ENCODE peak calls at places on chromosome 20, in six cellular contexts. One of them, this sample, is unnamed.

GRCh38 chr20:41047975-41048305 is 19.3 kb downstream of the TOP1 start:
- DNase-seq in K562: no peak
- DNase-seq in HEK293T: no peak
- DNase-seq in IMR-90: no peak
- DNase-seq in A549: no peak
- DNase-seq in HepG2: no peak
- DNase-seq in this sample: no peak

GRCh38 chr20:51930775-51931174 is 128.5 kb upstream of the SALL4 start:
- DNase-seq in HepG2: no peak
- DNase-seq in K562: peak; percentile 4
- DNase-seq in A549: peak; percentile 49
- DNase-seq in IMR-90: peak; percentile 68
- DNase-seq in HEK293T: peak; percentile 28
- DNase-seq in this sample: no peak

GRCh38 chr20:58696411-58696961 is 3.9 kb downstream of the NPEPL1 start:
- DNase-seq in HepG2: no peak
- DNase-seq in IMR-90: no peak
- DNase-seq in K562: no peak
- DNase-seq in A549: no peak
- DNase-seq in HEK293T: no peak
- DNase-seq in this sample: no peak

GRCh38 chr20:37711987-37712961 is 18.4 kb downstream of the CTNNBL1 start:
- DNase-seq in HepG2: no peak
- DNase-seq in K562: peak; percentile 21
- DNase-seq in IMR-90: no peak
- DNase-seq in A549: no peak
- DNase-seq in HEK293T: no peak
- DNase-seq in this sample: no peak

GRCh38 chr20:41669708-41670263 is 51.6 kb upstream of the CHD6 start:
- DNase-seq in HEK293T: no peak
- DNase-seq in IMR-90: no peak
- DNase-seq in K562: peak; percentile 84
- DNase-seq in A549: no peak
- DNase-seq in HepG2: no peak
- DNase-seq in this sample: no peak

GRCh38 chr20:51156796-51157119 is 133.9 kb upstream of the KCNG1 start:
- DNase-seq in A549: no peak
- DNase-seq in K562: no peak
- DNase-seq in HepG2: no peak
- DNase-seq in IMR-90: no peak
- DNase-seq in HEK293T: no peak
- DNase-seq in this sample: no peak

GRCh38 chr20:54043044-54043967 is 27.1 kb downstream of the BCAS1 start:
- DNase-seq in IMR-90: no peak
- DNase-seq in HepG2: no peak
- DNase-seq in K562: peak; percentile 38
- DNase-seq in HEK293T: no peak
- DNase-seq in A549: no peak
- DNase-seq in this sample: no peak

GRCh38 chr20:3811421-3812258 is 8.7 kb upstream of the AP5S1 start:
- DNase-seq in HepG2: peak; percentile 90
- DNase-seq in A549: peak; percentile 100
- DNase-seq in K562: peak; percentile 46
- DNase-seq in IMR-90: peak; percentile 99
- DNase-seq in HEK293T: peak; percentile 49
- DNase-seq in this sample: no peak

GRCh38 chr20:3383878-3384495 is 23.5 kb downstream of the DNAAF9 start:
- DNase-seq in HEK293T: no peak
- DNase-seq in IMR-90: no peak
- DNase-seq in HepG2: no peak
- DNase-seq in K562: no peak
- DNase-seq in A549: no peak
- DNase-seq in this sample: no peak

GRCh38 chr20:25039697-25040437 is 18.1 kb downstream of the ACSS1 start:
- DNase-seq in IMR-90: peak; percentile 44
- DNase-seq in HepG2: no peak
- DNase-seq in A549: no peak
- DNase-seq in K562: no peak
- DNase-seq in HEK293T: no peak
- DNase-seq in this sample: no peak

GRCh38 chr20:44632103-44632752 is 19.3 kb downstream of the ADA start:
- DNase-seq in K562: no peak
- DNase-seq in HEK293T: no peak
- DNase-seq in A549: no peak
- DNase-seq in IMR-90: no peak
- DNase-seq in HepG2: no peak
- DNase-seq in this sample: no peak

GRCh38 chr20:59790388-59790787 is 143.0 kb downstream of the SYCP2 start:
- DNase-seq in A549: no peak
- DNase-seq in IMR-90: no peak
- DNase-seq in K562: no peak
- DNase-seq in HEK293T: no peak
- DNase-seq in HepG2: no peak
- DNase-seq in this sample: no peak

GRCh38 chr20:33276303-33277113 is 6.5 kb upstream of the BPIFB1 start:
- DNase-seq in HepG2: peak; percentile 58
- DNase-seq in HEK293T: no peak
- DNase-seq in K562: no peak
- DNase-seq in IMR-90: no peak
- DNase-seq in A549: no peak
- DNase-seq in this sample: no peak

GRCh38 chr20:58745391-58745790 is 52.8 kb downstream of the NPEPL1 start:
- DNase-seq in IMR-90: no peak
- DNase-seq in HEK293T: no peak
- DNase-seq in K562: no peak
- DNase-seq in A549: no peak
- DNase-seq in HepG2: no peak
- DNase-seq in this sample: no peak

GRCh38 chr20:16785221-16785620 is 37.1 kb downstream of the OTOR start:
- DNase-seq in HepG2: no peak
- DNase-seq in K562: no peak
- DNase-seq in IMR-90: peak; percentile 9
- DNase-seq in A549: no peak
- DNase-seq in HEK293T: no peak
- DNase-seq in this sample: no peak

GRCh38 chr20:48205786-48206185 is 420.5 kb upstream of the SULF2 start:
- DNase-seq in A549: no peak
- DNase-seq in K562: no peak
- DNase-seq in HEK293T: no peak
- DNase-seq in IMR-90: no peak
- DNase-seq in HepG2: no peak
- DNase-seq in this sample: no peak

GRCh38 chr20:6611911-6612614 is 155.4 kb upstream of the BMP2 start:
- DNase-seq in HEK293T: no peak
- DNase-seq in K562: no peak
- DNase-seq in IMR-90: no peak
- DNase-seq in HepG2: peak; percentile 21
- DNase-seq in A549: no peak
- DNase-seq in this sample: no peak

GRCh38 chr20:24783631-24784492 is 165.2 kb upstream of the CST7 start:
- DNase-seq in K562: no peak
- DNase-seq in HepG2: peak; percentile 36
- DNase-seq in IMR-90: no peak
- DNase-seq in HEK293T: no peak
- DNase-seq in A549: peak; percentile 19
- DNase-seq in this sample: peak; percentile 20

GRCh38 chr20:37977786-37978185 is 55.5 kb downstream of the TTI1 start:
- DNase-seq in IMR-90: no peak
- DNase-seq in HepG2: no peak
- DNase-seq in K562: no peak
- DNase-seq in A549: no peak
- DNase-seq in HEK293T: no peak
- DNase-seq in this sample: no peak

GRCh38 chr20:11676618-11677289 is 240.9 kb upstream of the BTBD3 start:
- DNase-seq in HEK293T: peak; percentile 66
- DNase-seq in HepG2: peak; percentile 62
- DNase-seq in A549: peak; percentile 65
- DNase-seq in IMR-90: peak; percentile 42
- DNase-seq in K562: peak; percentile 3
- DNase-seq in this sample: no peak

GRCh38 chr20:8094415-8094818 is 37.6 kb upstream of the PLCB1 start:
- DNase-seq in HepG2: no peak
- DNase-seq in A549: peak; percentile 26
- DNase-seq in K562: no peak
- DNase-seq in HEK293T: no peak
- DNase-seq in IMR-90: peak; percentile 22
- DNase-seq in this sample: no peak

GRCh38 chr20:63977392-63978276 is 1.8 kb downstream of the SAMD10 start:
- DNase-seq in K562: peak; percentile 76
- DNase-seq in HepG2: peak; percentile 87
- DNase-seq in A549: peak; percentile 60
- DNase-seq in IMR-90: peak; percentile 88
- DNase-seq in HEK293T: no peak
- DNase-seq in this sample: no peak

GRCh38 chr20:5626603-5627002 is 123.6 kb upstream of the SHLD1 start:
- DNase-seq in HepG2: no peak
- DNase-seq in K562: no peak
- DNase-seq in IMR-90: no peak
- DNase-seq in A549: no peak
- DNase-seq in HEK293T: no peak
- DNase-seq in this sample: no peak

GRCh38 chr20:34452281-34452982 is 63.8 kb upstream of the DYNLRB1 start:
- DNase-seq in HEK293T: no peak
- DNase-seq in HepG2: no peak
- DNase-seq in IMR-90: peak; percentile 57
- DNase-seq in K562: no peak
- DNase-seq in A549: no peak
- DNase-seq in this sample: no peak

GRCh38 chr20:1196634-1197033 is 6.6 kb upstream of the C20orf202 start:
- DNase-seq in HepG2: no peak
- DNase-seq in HEK293T: no peak
- DNase-seq in K562: no peak
- DNase-seq in IMR-90: no peak
- DNase-seq in A549: no peak
- DNase-seq in this sample: no peak

GRCh38 chr20:43667341-43668132 is 623 bp downstream of the MYBL2 start:
- DNase-seq in HEK293T: peak; percentile 65
- DNase-seq in A549: peak; percentile 40
- DNase-seq in HepG2: no peak
- DNase-seq in K562: peak; percentile 70
- DNase-seq in IMR-90: no peak
- DNase-seq in this sample: no peak

DNA sequence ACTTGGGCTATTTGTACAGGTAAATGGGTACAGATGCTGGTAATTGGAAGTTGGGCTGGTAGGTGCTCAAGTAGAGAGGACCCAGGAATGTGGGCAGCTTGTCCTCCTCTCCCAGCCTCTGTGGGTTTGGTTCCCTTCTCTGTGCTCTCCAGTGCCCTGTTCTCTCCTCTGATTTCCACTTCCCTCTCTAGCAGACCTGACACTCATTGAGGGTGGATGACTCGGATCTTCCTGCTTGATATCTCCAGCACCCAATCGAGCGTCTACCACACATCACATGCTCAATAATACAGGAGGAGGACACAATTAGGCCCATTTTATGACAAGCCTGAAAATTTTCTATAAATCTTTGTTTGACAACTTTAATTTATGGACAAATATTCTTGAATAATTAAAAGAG is 23.7 kb downstream of the CST1 start:
- DNase-seq in K562: no peak
- DNase-seq in HepG2: no peak
- DNase-seq in HEK293T: no peak
- DNase-seq in A549: no peak
- DNase-seq in IMR-90: no peak
- DNase-seq in this sample: no peak
- TF ChIP-seq BHLHE40 in K562: no peak
- TF ChIP-seq BHLHE40 in HepG2: no peak
- TF ChIP-seq BHLHE40 in HEK293T: no peak
- TF ChIP-seq BHLHE40 in A549: no peak
- TF ChIP-seq BHLHE40 in IMR-90: no peak
- TF ChIP-seq BHLHE40 in this sample: no peak

DNA sequence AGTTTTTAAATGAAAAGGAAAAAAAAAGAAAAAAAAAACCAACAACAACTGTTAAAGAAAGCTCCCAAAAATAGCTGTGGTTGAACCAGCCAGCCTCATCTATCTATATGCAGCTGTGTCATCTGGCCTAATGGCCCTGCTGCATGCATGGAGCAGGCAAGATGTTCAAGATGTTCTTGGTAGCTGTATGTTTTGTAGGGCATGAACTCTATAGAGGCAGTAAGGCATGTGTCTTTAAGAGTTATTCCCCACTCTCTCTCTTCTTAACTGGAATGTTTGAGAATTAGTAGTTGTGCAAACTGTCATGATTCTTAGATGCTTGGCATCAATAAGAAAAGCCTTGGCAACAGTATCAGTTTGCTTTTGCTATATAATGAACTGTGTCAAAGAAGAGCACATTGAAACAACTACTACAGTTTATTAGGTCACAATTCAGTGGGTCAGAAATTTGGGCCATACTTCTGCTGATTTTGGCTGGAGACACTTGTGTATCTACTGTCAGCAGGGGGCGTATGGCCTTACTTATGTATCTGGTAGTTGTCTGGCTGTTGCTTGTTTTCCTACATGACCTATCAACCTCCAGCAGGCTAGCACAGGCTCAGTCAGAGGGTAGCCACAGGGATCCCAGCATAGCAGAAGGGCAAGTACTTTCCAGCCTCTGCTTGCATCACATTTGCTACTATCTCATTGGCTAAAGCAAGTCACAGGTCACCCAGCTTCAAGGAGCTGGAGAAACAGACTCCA is 56.1 kb upstream of the LAMP5 start:
- DNase-seq in K562: peak; percentile 15
- DNase-seq in IMR-90: peak; percentile 20
- DNase-seq in HEK293T: peak; percentile 15
- DNase-seq in A549: peak; percentile 38
- DNase-seq in HepG2: peak; percentile 59
- DNase-seq in this sample: peak; percentile 34
- TF ChIP-seq BHLHE40 in K562: no peak
- TF ChIP-seq BHLHE40 in IMR-90: no peak
- TF ChIP-seq BHLHE40 in HEK293T: no peak
- TF ChIP-seq BHLHE40 in A549: no peak
- TF ChIP-seq BHLHE40 in HepG2: no peak
- TF ChIP-seq BHLHE40 in this sample: no peak

GRCh38 chr20:57195759-57196100 is 70.7 kb downstream of the BMP7 start:
- DNase-seq in IMR-90: no peak
- DNase-seq in HEK293T: no peak
- DNase-seq in A549: no peak
- DNase-seq in K562: no peak
- DNase-seq in HepG2: no peak
- DNase-seq in this sample: no peak
- TF ChIP-seq BHLHE40 in IMR-90: no peak
- TF ChIP-seq BHLHE40 in HEK293T: no peak
- TF ChIP-seq BHLHE40 in A549: no peak
- TF ChIP-seq BHLHE40 in K562: no peak
- TF ChIP-seq BHLHE40 in HepG2: no peak
- TF ChIP-seq BHLHE40 in this sample: no peak

DNA sequence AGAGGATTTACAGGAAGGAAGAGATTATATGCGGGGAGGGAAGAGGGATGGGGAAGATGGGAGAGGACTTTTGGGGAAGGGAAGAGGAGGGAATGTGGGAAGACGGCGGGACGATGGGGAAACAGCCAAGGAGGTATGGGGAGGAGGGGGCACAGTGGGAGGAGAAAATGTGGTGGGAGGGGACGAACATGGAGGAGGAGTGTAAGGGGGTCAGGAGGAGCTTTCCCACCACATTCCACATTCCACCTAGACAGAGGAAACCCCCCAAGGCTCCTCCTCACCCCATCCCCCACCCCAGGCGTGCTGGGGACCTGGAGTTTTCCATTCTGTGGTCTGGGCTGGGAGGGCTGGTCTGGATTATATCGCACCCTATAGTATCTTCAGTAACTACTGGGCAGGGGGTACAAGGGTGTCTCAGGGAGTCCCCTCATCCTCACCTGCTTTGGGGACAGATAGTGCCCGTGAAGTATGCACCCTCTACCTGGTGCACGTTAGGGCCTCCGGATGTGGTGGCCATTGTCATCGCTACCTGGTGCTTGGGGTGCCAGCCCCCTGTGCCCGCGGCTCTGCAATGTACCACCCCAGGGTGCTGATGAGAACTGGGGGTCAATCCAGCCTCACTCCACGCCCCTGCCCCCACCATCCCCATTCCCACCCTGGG is 684 bp upstream of the PTGIS start:
- DNase-seq in K562: no peak
- DNase-seq in IMR-90: no peak
- DNase-seq in HEK293T: no peak
- DNase-seq in A549: no peak
- DNase-seq in HepG2: no peak
- DNase-seq in this sample: no peak
- TF ChIP-seq BHLHE40 in K562: no peak
- TF ChIP-seq BHLHE40 in IMR-90: no peak
- TF ChIP-seq BHLHE40 in HEK293T: no peak
- TF ChIP-seq BHLHE40 in A549: no peak
- TF ChIP-seq BHLHE40 in HepG2: no peak
- TF ChIP-seq BHLHE40 in this sample: no peak

This sample was measured in GM12878.